ENCODE peak calls at places on chromosomes 12 and 14, in five cellular contexts. V is psoas muscle, M is neural progenitor cell, C is tibial artery, B is colonic mucosa. N is an unnamed sample.

GRCh38 chr12:108461071-108461670 is 53.9 kb upstream of the FICD start:
- DNase-seq in V (no peak), M (no peak), C (no peak), B (no peak), N (no peak)

GRCh38 chr12:93347054-93347786 is 30.5 kb upstream of the NUDT4 start:
- DNase-seq in V (no peak), M (no peak), C (no peak), B (no peak), N (no peak)

GRCh38 chr12:46377678-46378077 is 5.1 kb upstream of the SLC38A2 start:
- DNase-seq in V (no peak), M (no peak), C (no peak), B (no peak), N (no peak)

GRCh38 chr12:121568971-121569808 is 11.6 kb downstream of the KDM2B start:
- DNase-seq in V (no peak), M (no peak), C (peak; percentile 41), B (no peak), N (no peak)

GRCh38 chr12:70661762-70662161 is 24.5 kb upstream of the PTPRB start:
- DNase-seq in V (no peak), M (no peak), C (no peak), B (no peak), N (no peak)

GRCh38 chr12:132490481-132491348 is 764 bp downstream of the FBRSL1 start:
- DNase-seq in V (no peak), M (peak; percentile 53), C (no peak), B (no peak), N (no peak)

GRCh38 chr12:50314629-50315312 is 31.5 kb upstream of the LIMA1 start:
- DNase-seq in V (no peak), M (peak; percentile 64), C (no peak), B (no peak), N (no peak)

GRCh38 chr12:70645494-70646317 is 8.5 kb upstream of the PTPRB start:
- DNase-seq in V (peak; percentile 41), M (no peak), C (peak; percentile 53), B (peak; percentile 50), N (peak; percentile 52)

GRCh38 chr12:54249489-54249888 is 30.4 kb downstream of the CBX5 start:
- DNase-seq in V (no peak), M (no peak), C (no peak), B (no peak), N (no peak)

GRCh38 chr14:51780741-51781140 is 79.7 kb upstream of the GNG2 start:
- DNase-seq in V (no peak), M (peak; percentile 46), C (no peak), B (no peak), N (no peak)

GRCh38 chr14:98223106-98223505 is 1048.9 kb downstream of the BCL11B start:
- DNase-seq in V (no peak), M (no peak), C (no peak), B (no peak), N (no peak)

GRCh38 chr14:97056086-97056485 is 258.9 kb downstream of the VRK1 start:
- DNase-seq in V (no peak), M (no peak), C (no peak), B (no peak), N (no peak)

GRCh38 chr12:108235231-108235959 is 103.7 kb downstream of the CMKLR1 start:
- DNase-seq in V (no peak), M (peak; percentile 24), C (no peak), B (no peak), N (no peak)

GRCh38 chr12:42997032-42997431 is 407.5 kb upstream of the PRICKLE1 start:
- DNase-seq in V (no peak), M (no peak), C (no peak), B (no peak), N (no peak)

GRCh38 chr12:27685274-27685673 is 11.0 kb upstream of the REP15 start:
- DNase-seq in V (no peak), M (no peak), C (no peak), B (no peak), N (no peak)

GRCh38 chr14:91062600-91062999 is 2.2 kb upstream of the RPS6KA5 start:
- DNase-seq in V (no peak), M (no peak), C (no peak), B (no peak), N (no peak)

GRCh38 chr12:115983226-115983798 is 294.2 kb downstream of the MED13L start:
- DNase-seq in V (no peak), M (peak; percentile 56), C (no peak), B (no peak), N (no peak)

GRCh38 chr12:104423809-104424208 is 32.9 kb upstream of the CHST11 start:
- DNase-seq in V (no peak), M (no peak), C (no peak), B (no peak), N (no peak)

GRCh38 chr12:57049890-57050289 is at the start of gene MYO1A:
- DNase-seq in V (no peak), M (peak; percentile 48), C (no peak), B (peak; percentile 85), N (no peak)

GRCh38 chr12:112393328-112393727 is 11.1 kb upstream of the HECTD4 start:
- DNase-seq in V (no peak), M (no peak), C (no peak), B (no peak), N (no peak)

GRCh38 chr12:77324763-77325468 is 259.5 kb upstream of the E2F7 start:
- DNase-seq in V (peak; percentile 65), M (peak; percentile 94), C (peak; percentile 35), B (peak; percentile 70), N (peak; percentile 65)

GRCh38 chr12:9509464-9510166 is 98.1 kb downstream of the KLRB1 start:
- DNase-seq in V (no peak), M (no peak), C (no peak), B (no peak), N (no peak)

GRCh38 chr14:102688290-102688689 is 89.0 kb upstream of the TRAF3 start:
- DNase-seq in V (no peak), M (no peak), C (no peak), B (no peak), N (no peak)

GRCh38 chr12:57148469-57149308 is 1.3 kb upstream of the LRP1-AS start:
- DNase-seq in V (peak; percentile 80), M (no peak), C (peak; percentile 87), B (peak; percentile 77), N (peak; percentile 79)

GRCh38 chr12:130222519-130223255 is 60.4 kb downstream of the FZD10 start:
- DNase-seq in V (no peak), M (peak; percentile 83), C (no peak), B (no peak), N (no peak)

GRCh38 chr14:54685286-54685845 is 118.4 kb downstream of the SAMD4A start:
- DNase-seq in V (no peak), M (no peak), C (no peak), B (no peak), N (no peak)

GRCh38 chr12:29148958-29149690 is at the start of gene FAR2:
- DNase-seq in V (peak; percentile 58), M (peak; percentile 66), C (no peak), B (peak; percentile 76), N (peak; percentile 54)

GRCh38 chr14:81023095-81023710 is 67.8 kb downstream of the TSHR start:
- DNase-seq in V (no peak), M (no peak), C (no peak), B (no peak), N (no peak)

GRCh38 chr14:95265106-95266094 is 54.3 kb downstream of the CLMN start:
- DNase-seq in V (no peak), M (no peak), C (no peak), B (peak; percentile 79), N (no peak)

GRCh38 chr12:5960783-5961182 is 15.7 kb upstream of the ANO2 start:
- DNase-seq in V (no peak), M (peak; percentile 36), C (no peak), B (no peak), N (no peak)

GRCh38 chr12:6638305-6638704 is 2.5 kb upstream of the LPAR5 start:
- DNase-seq in V (no peak), M (no peak), C (no peak), B (no peak), N (no peak)

GRCh38 chr14:66105819-66106218 is 380.4 kb upstream of the CCDC196 start:
- DNase-seq in V (no peak), M (no peak), C (no peak), B (no peak), N (no peak)

GRCh38 chr12:101599771-101600486 is 5.2 kb downstream of the MYBPC1 start:
- DNase-seq in V (no peak), M (no peak), C (no peak), B (no peak), N (no peak)

GRCh38 chr14:71473843-71474242 is 458.4 kb upstream of the RGS6 start:
- DNase-seq in V (no peak), M (no peak), C (no peak), B (no peak), N (no peak)

GRCh38 chr12:66115083-66115600 is 15.4 kb downstream of the LLPH start:
- DNase-seq in V (no peak), M (no peak), C (no peak), B (no peak), N (no peak)
- H3K27ac ChIP-seq in V (no peak overlapping the region), M (no peak overlapping the region), C (no peak overlapping the region), B (no peak overlapping the region), N (no peak overlapping the region)

DNA sequence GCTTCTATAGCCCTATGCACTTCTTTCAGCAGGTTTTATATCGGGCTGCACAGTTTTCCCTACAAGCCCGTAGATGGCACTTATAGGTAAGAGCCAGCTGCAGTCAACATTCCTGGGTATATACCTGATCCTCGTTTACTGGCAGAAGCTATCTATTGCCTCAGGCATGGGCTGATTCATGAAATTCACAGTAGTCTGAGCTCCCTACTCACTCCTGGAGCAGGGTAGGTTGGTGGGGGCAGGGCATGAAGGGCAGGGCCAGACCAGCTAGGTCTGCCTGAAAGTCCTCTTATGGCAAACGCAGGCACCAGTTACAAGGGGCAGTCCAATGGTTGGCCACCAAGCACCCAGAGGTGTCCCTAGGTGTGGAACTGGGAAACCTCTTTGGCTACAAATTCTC is 345.8 kb downstream of the RPS29 start:
- DNase-seq in V (no peak), M (no peak), C (no peak), B (no peak), N (no peak)
- TF ChIP-seq CTCF in V (no peak), M (no peak), C (no peak), B (no peak), N (no peak)

GRCh38 chr14:85471156-85471555 is 58.8 kb upstream of the FLRT2 start:
- DNase-seq in V (no peak), M (no peak), C (no peak), B (no peak), N (no peak)
- H3K27ac ChIP-seq in V (no peak overlapping the region), M (no peak overlapping the region), C (no peak overlapping the region), B (no peak overlapping the region), N (no peak overlapping the region)

DNA sequence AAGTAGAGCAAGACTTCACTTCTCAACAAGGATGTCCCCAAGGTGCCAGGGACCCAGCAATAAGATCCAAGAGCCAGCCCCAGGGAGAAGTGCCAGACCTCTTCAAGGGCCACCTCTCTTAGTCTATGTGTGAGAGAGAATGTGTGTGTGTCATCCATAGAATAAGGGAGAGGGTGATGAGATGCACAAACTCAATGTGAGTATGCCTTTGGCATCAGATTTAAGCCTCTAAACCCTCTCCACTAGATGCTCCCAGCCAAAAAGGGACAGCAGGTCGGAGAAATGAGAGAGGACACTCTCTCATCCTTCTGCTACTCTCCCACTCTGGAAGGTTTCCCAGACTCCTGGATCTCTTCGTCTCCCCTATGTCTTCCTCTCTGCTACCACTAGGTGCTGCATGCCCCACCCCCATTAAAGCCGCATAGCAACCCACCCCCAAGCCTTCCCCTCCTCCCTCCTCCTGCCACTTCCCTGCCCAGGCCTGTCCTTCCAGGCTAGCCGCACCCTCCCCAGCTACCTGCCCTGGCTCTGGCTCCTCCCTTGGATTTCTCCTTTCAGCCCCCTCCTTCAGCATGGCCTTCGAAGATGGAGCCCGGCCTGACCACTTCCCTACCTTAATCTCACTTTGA is 7.6 kb downstream of the RARG start:
- DNase-seq in V (no peak), M (peak; percentile 70), C (no peak), B (peak; percentile 55), N (no peak)
- TF ChIP-seq CTCF in V (no peak), M (peak; percentile 50), C (no peak), B (no peak), N (no peak)